ENCODE peak calls at places on chromosomes 12 and 14, in six cellular contexts. Q is GM20000; Z is HFFc6; S is NCI-H2081; M is activated naive CD4-positive, alpha-beta T cell treated with anti-CD3 and anti-CD28 coated beads, Interleukin-2, amount 10 ng/mL, durations not matched to agents 7 days and 5 days; C is NCI-H2029 treated with DMSO at 0.1 percent for 48 hours. K is an unnamed sample.

GRCh38 chr14:95227279-95227860 is 70.0 kb upstream of the DICER1 start:
- DNase-seq in C (no peak), M (no peak), Q (no peak), Z (no peak), S (peak; percentile 15), K (peak; percentile 86)

GRCh38 chr12:69423037-69423905 is 46.9 kb upstream of the FRS2 start:
- DNase-seq in Q (no peak), S (no peak), C (no peak), Z (no peak), M (no peak), K (no peak)

GRCh38 chr12:15852383-15852782 is 29.8 kb upstream of the STRAP start:
- DNase-seq in Q (no peak), Z (peak; percentile 38), C (no peak), M (no peak), S (no peak), K (no peak)

GRCh38 chr12:108237272-108237671 is 101.8 kb downstream of the CMKLR1 start:
- DNase-seq in Z (no peak), M (no peak), Q (no peak), C (no peak), S (no peak), K (no peak)

GRCh38 chr12:79686171-79686570 is 4.6 kb downstream of the PAWR start:
- DNase-seq in M (no peak), S (no peak), Q (no peak), Z (no peak), C (peak; percentile 18), K (no peak)

GRCh38 chr12:52519826-52520662 is at the start of gene KRT5:
- DNase-seq in M (no peak), C (no peak), S (no peak), Z (no peak), Q (no peak), K (no peak)

GRCh38 chr14:61562321-61563161 is 132.8 kb upstream of the HIF1A start:
- DNase-seq in M (no peak), C (peak; percentile 89), Z (peak; percentile 100), S (no peak), Q (no peak), K (peak; percentile 99)

GRCh38 chr12:100826323-100826722 is 31.7 kb downstream of the ANO4 start:
- DNase-seq in C (no peak), S (no peak), Z (peak; percentile 11), M (peak; percentile 51), Q (peak; percentile 17), K (peak; percentile 48)

GRCh38 chr12:107359382-107359781 is 266.0 kb upstream of the CRY1 start:
- DNase-seq in M (no peak), Q (no peak), S (no peak), C (no peak), Z (peak; percentile 10), K (peak; percentile 82)

GRCh38 chr14:88075298-88075981 is 70.5 kb downstream of the GPR65 start:
- DNase-seq in C (no peak), Z (no peak), S (no peak), Q (no peak), M (no peak), K (no peak)

GRCh38 chr12:19288603-19289244 is 150.6 kb upstream of the AEBP2 start:
- DNase-seq in Z (peak; percentile 43), S (peak; percentile 33), C (peak; percentile 19), Q (peak; percentile 36), M (no peak), K (peak; percentile 45)

GRCh38 chr14:70908918-70909641 is 1.8 kb downstream of the PCNX1 start:
- DNase-seq in Q (no peak), M (no peak), Z (no peak), C (no peak), S (no peak), K (no peak)

K was measured in kidney glomerular epithelial cell.